ENCODE peak calls at places on chromosomes 3 and 15, in five cellular contexts. One of them, this sample, is unnamed.

GRCh38 chr3:4421121-4421520 is 45.9 kb downstream of the SUMF1 start:
- DNase-seq in GM12892: no peak
- DNase-seq in ovary: no peak
- DNase-seq in heart left ventricle: no peak
- DNase-seq in sigmoid colon: no peak
- DNase-seq in this sample: no peak

GRCh38 chr15:49458145-49458544 is 35.1 kb downstream of the FGF7 start:
- DNase-seq in GM12892: no peak
- DNase-seq in ovary: no peak
- DNase-seq in heart left ventricle: no peak
- DNase-seq in sigmoid colon: no peak
- DNase-seq in this sample: no peak

GRCh38 chr15:52348056-52348745 is 52.6 kb upstream of the MYO5C start:
- DNase-seq in GM12892: no peak
- DNase-seq in ovary: no peak
- DNase-seq in heart left ventricle: no peak
- DNase-seq in sigmoid colon: no peak
- DNase-seq in this sample: no peak

GRCh38 chr3:149575213-149575961 is 82.4 kb downstream of the WWTR1 start:
- DNase-seq in GM12892: no peak
- DNase-seq in ovary: peak; percentile 64
- DNase-seq in heart left ventricle: peak; percentile 53
- DNase-seq in sigmoid colon: peak; percentile 74
- DNase-seq in this sample: no peak

GRCh38 chr15:84981711-84982300 is at the start of gene PDE8A:
- DNase-seq in GM12892: peak; percentile 45
- DNase-seq in ovary: no peak
- DNase-seq in heart left ventricle: peak; percentile 70
- DNase-seq in sigmoid colon: peak; percentile 76
- DNase-seq in this sample: peak; percentile 50

GRCh38 chr3:129504471-129505100 is 23.9 kb upstream of the RHO start:
- DNase-seq in GM12892: no peak
- DNase-seq in ovary: no peak
- DNase-seq in heart left ventricle: no peak
- DNase-seq in sigmoid colon: no peak
- DNase-seq in this sample: no peak

GRCh38 chr3:193640165-193640706 is 47.2 kb downstream of the OPA1 start:
- DNase-seq in GM12892: no peak
- DNase-seq in ovary: no peak
- DNase-seq in heart left ventricle: no peak
- DNase-seq in sigmoid colon: no peak
- DNase-seq in this sample: no peak

GRCh38 chr15:28890711-28891495 is 5.1 kb downstream of the APBA2 start:
- DNase-seq in GM12892: no peak
- DNase-seq in ovary: no peak
- DNase-seq in heart left ventricle: no peak
- DNase-seq in sigmoid colon: no peak
- DNase-seq in this sample: no peak

GRCh38 chr3:98029083-98029482 is 6.0 kb downstream of the GABRR3 start:
- DNase-seq in GM12892: no peak
- DNase-seq in ovary: no peak
- DNase-seq in heart left ventricle: no peak
- DNase-seq in sigmoid colon: no peak
- DNase-seq in this sample: no peak

GRCh38 chr3:197540961-197541377 is 14.8 kb downstream of the BDH1 start:
- DNase-seq in GM12892: no peak
- DNase-seq in ovary: no peak
- DNase-seq in heart left ventricle: no peak
- DNase-seq in sigmoid colon: no peak
- DNase-seq in this sample: no peak

GRCh38 chr3:17518189-17519059 is 224.0 kb downstream of the TBC1D5 start:
- DNase-seq in GM12892: no peak
- DNase-seq in ovary: no peak
- DNase-seq in heart left ventricle: peak; percentile 32
- DNase-seq in sigmoid colon: no peak
- DNase-seq in this sample: no peak

GRCh38 chr3:52028572-52028971 is 27.8 kb downstream of the DUSP7 start:
- DNase-seq in GM12892: no peak
- DNase-seq in ovary: no peak
- DNase-seq in heart left ventricle: peak; percentile 93
- DNase-seq in sigmoid colon: no peak
- DNase-seq in this sample: peak; percentile 75

GRCh38 chr15:33278816-33279612 is 31.8 kb upstream of the RYR3 start:
- DNase-seq in GM12892: no peak
- DNase-seq in ovary: no peak
- DNase-seq in heart left ventricle: no peak
- DNase-seq in sigmoid colon: no peak
- DNase-seq in this sample: peak; percentile 48

GRCh38 chr3:11168881-11169805 is 14.8 kb downstream of the HRH1 start:
- DNase-seq in GM12892: no peak
- DNase-seq in ovary: no peak
- DNase-seq in heart left ventricle: no peak
- DNase-seq in sigmoid colon: peak; percentile 35
- DNase-seq in this sample: no peak

GRCh38 chr15:25052191-25052999 is 97.6 kb downstream of the SNRPN start:
- DNase-seq in GM12892: no peak
- DNase-seq in ovary: peak; percentile 20
- DNase-seq in heart left ventricle: no peak
- DNase-seq in sigmoid colon: peak; percentile 42
- DNase-seq in this sample: peak; percentile 48

GRCh38 chr15:29638781-29639180 is 183.5 kb downstream of the TJP1 start:
- DNase-seq in GM12892: no peak
- DNase-seq in ovary: no peak
- DNase-seq in heart left ventricle: no peak
- DNase-seq in sigmoid colon: no peak
- DNase-seq in this sample: no peak

GRCh38 chr3:191066669-191067068 is 132.4 kb upstream of the OSTN start:
- DNase-seq in GM12892: no peak
- DNase-seq in ovary: no peak
- DNase-seq in heart left ventricle: no peak
- DNase-seq in sigmoid colon: no peak
- DNase-seq in this sample: no peak

GRCh38 chr3:180684807-180685206 is 5.5 kb upstream of the CCDC39 start:
- DNase-seq in GM12892: no peak
- DNase-seq in ovary: no peak
- DNase-seq in heart left ventricle: no peak
- DNase-seq in sigmoid colon: no peak
- DNase-seq in this sample: no peak

GRCh38 chr15:72797338-72797689 is 13.8 kb upstream of the ADPGK start:
- DNase-seq in GM12892: no peak
- DNase-seq in ovary: no peak
- DNase-seq in heart left ventricle: no peak
- DNase-seq in sigmoid colon: no peak
- DNase-seq in this sample: no peak

GRCh38 chr15:44726568-44727461 is 9.5 kb upstream of the TRIM69 start:
- DNase-seq in GM12892: no peak
- DNase-seq in ovary: no peak
- DNase-seq in heart left ventricle: no peak
- DNase-seq in sigmoid colon: peak; percentile 73
- DNase-seq in this sample: peak; percentile 67

GRCh38 chr15:66115568-66116206 is 137.9 kb downstream of the MEGF11 start:
- DNase-seq in GM12892: no peak
- DNase-seq in ovary: no peak
- DNase-seq in heart left ventricle: no peak
- DNase-seq in sigmoid colon: no peak
- DNase-seq in this sample: no peak

GRCh38 chr3:29255854-29256696 is 24.8 kb upstream of the RBMS3 start:
- DNase-seq in GM12892: no peak
- DNase-seq in ovary: no peak
- DNase-seq in heart left ventricle: no peak
- DNase-seq in sigmoid colon: no peak
- DNase-seq in this sample: no peak

GRCh38 chr15:76184640-76185020 is 124.8 kb downstream of the TMEM266 start:
- DNase-seq in GM12892: no peak
- DNase-seq in ovary: no peak
- DNase-seq in heart left ventricle: no peak
- DNase-seq in sigmoid colon: no peak
- DNase-seq in this sample: no peak

GRCh38 chr3:31661993-31662392 is 129.3 kb downstream of the STT3B start:
- DNase-seq in GM12892: no peak
- DNase-seq in ovary: no peak
- DNase-seq in heart left ventricle: no peak
- DNase-seq in sigmoid colon: no peak
- DNase-seq in this sample: no peak

GRCh38 chr3:11001020-11001657 is 8.6 kb downstream of the SLC6A1 start:
- DNase-seq in GM12892: no peak
- DNase-seq in ovary: no peak
- DNase-seq in heart left ventricle: no peak
- DNase-seq in sigmoid colon: no peak
- DNase-seq in this sample: no peak

GRCh38 chr15:36361351-36361870 is 218.0 kb upstream of the CDIN1 start:
- DNase-seq in GM12892: no peak
- DNase-seq in ovary: no peak
- DNase-seq in heart left ventricle: no peak
- DNase-seq in sigmoid colon: no peak
- DNase-seq in this sample: no peak

GRCh38 chr3:114551770-114552526 is 258.1 kb downstream of the TIGIT start:
- DNase-seq in GM12892: no peak
- DNase-seq in ovary: no peak
- DNase-seq in heart left ventricle: no peak
- DNase-seq in sigmoid colon: no peak
- DNase-seq in this sample: peak; percentile 77

GRCh38 chr3:177421176-177421782 is 224.0 kb upstream of the TBL1XR1 start:
- DNase-seq in GM12892: no peak
- DNase-seq in ovary: no peak
- DNase-seq in heart left ventricle: no peak
- DNase-seq in sigmoid colon: no peak
- DNase-seq in this sample: no peak

GRCh38 chr3:57646723-57647122 is 46.2 kb downstream of the DENND6A start:
- DNase-seq in GM12892: no peak
- DNase-seq in ovary: no peak
- DNase-seq in heart left ventricle: peak; percentile 35
- DNase-seq in sigmoid colon: no peak
- DNase-seq in this sample: no peak

GRCh38 chr3:183313331-183313730 is 60.3 kb downstream of the B3GNT5 start:
- DNase-seq in GM12892: no peak
- DNase-seq in ovary: no peak
- DNase-seq in heart left ventricle: no peak
- DNase-seq in sigmoid colon: no peak
- DNase-seq in this sample: no peak

GRCh38 chr15:83053151-83053550 is 13.9 kb downstream of the BTBD1 start:
- DNase-seq in GM12892: no peak
- DNase-seq in ovary: no peak
- DNase-seq in heart left ventricle: no peak
- DNase-seq in sigmoid colon: no peak
- DNase-seq in this sample: no peak

GRCh38 chr3:111547645-111548044 is 5.6 kb downstream of the CD96 start:
- DNase-seq in GM12892: no peak
- DNase-seq in ovary: no peak
- DNase-seq in heart left ventricle: no peak
- DNase-seq in sigmoid colon: no peak
- DNase-seq in this sample: no peak

GRCh38 chr3:171812811-171813210 is 2.5 kb upstream of the PLD1 start:
- DNase-seq in GM12892: no peak
- DNase-seq in ovary: no peak
- DNase-seq in heart left ventricle: no peak
- DNase-seq in sigmoid colon: no peak
- DNase-seq in this sample: no peak

GRCh38 chr3:171809513-171810277 is 588 bp downstream of the PLD1 start:
- DNase-seq in GM12892: peak; percentile 47
- DNase-seq in ovary: peak; percentile 82
- DNase-seq in heart left ventricle: peak; percentile 94
- DNase-seq in sigmoid colon: peak; percentile 94
- DNase-seq in this sample: peak; percentile 88

GRCh38 chr3:171810278-171811058 is at the start of gene PLD1:
- DNase-seq in GM12892: peak; percentile 48
- DNase-seq in ovary: peak; percentile 93
- DNase-seq in heart left ventricle: peak; percentile 88
- DNase-seq in sigmoid colon: peak; percentile 91
- DNase-seq in this sample: no peak

GRCh38 chr3:171811913-171812321 is 1.6 kb upstream of the PLD1 start:
- DNase-seq in GM12892: no peak
- DNase-seq in ovary: no peak
- DNase-seq in heart left ventricle: no peak
- DNase-seq in sigmoid colon: peak; percentile 79
- DNase-seq in this sample: no peak

GRCh38 chr3:171811059-171811912 is 1.0 kb upstream of the PLD1 start:
- DNase-seq in GM12892: no peak
- DNase-seq in ovary: no peak
- DNase-seq in heart left ventricle: peak; percentile 48
- DNase-seq in sigmoid colon: peak; percentile 78
- DNase-seq in this sample: peak; percentile 19
- TF ChIP-seq POLR2A in GM12892: no peak
- TF ChIP-seq POLR2A in ovary: no peak
- TF ChIP-seq POLR2A in heart left ventricle: no peak
- TF ChIP-seq POLR2A in sigmoid colon: no peak
- TF ChIP-seq POLR2A in this sample: no peak

GRCh38 chr3:14403636-14404395 is 1.4 kb downstream of the SLC6A6 start:
- DNase-seq in GM12892: no peak
- DNase-seq in ovary: peak; percentile 78
- DNase-seq in heart left ventricle: peak; percentile 80
- DNase-seq in sigmoid colon: no peak
- DNase-seq in this sample: peak; percentile 78
- TF ChIP-seq POLR2A in GM12892: no peak
- TF ChIP-seq POLR2A in ovary: peak; percentile 25
- TF ChIP-seq POLR2A in heart left ventricle: no peak
- TF ChIP-seq POLR2A in sigmoid colon: no peak
- TF ChIP-seq POLR2A in this sample: peak; percentile 17

GRCh38 chr15:90902996-90903732 is at the start of gene MAN2A2:
- DNase-seq in GM12892: peak; percentile 91
- DNase-seq in ovary: peak; percentile 70
- DNase-seq in heart left ventricle: peak; percentile 76
- DNase-seq in sigmoid colon: no peak
- DNase-seq in this sample: peak; percentile 76
- TF ChIP-seq POLR2A in GM12892: peak; percentile 82
- TF ChIP-seq POLR2A in ovary: no peak
- TF ChIP-seq POLR2A in heart left ventricle: no peak
- TF ChIP-seq POLR2A in sigmoid colon: peak; percentile 42
- TF ChIP-seq POLR2A in this sample: peak; percentile 65

GRCh38 chr3:107241217-107241616 is 136.0 kb upstream of the CCDC54 start:
- DNase-seq in GM12892: no peak
- DNase-seq in ovary: peak; percentile 54
- DNase-seq in heart left ventricle: peak; percentile 52
- DNase-seq in sigmoid colon: no peak
- DNase-seq in this sample: peak; percentile 60

GRCh38 chr3:107238787-107239186 is 138.5 kb upstream of the CCDC54 start:
- DNase-seq in GM12892: no peak
- DNase-seq in ovary: no peak
- DNase-seq in heart left ventricle: no peak
- DNase-seq in sigmoid colon: no peak
- DNase-seq in this sample: no peak

GRCh38 chr3:107239703-107240102 is 137.5 kb upstream of the CCDC54 start:
- DNase-seq in GM12892: no peak
- DNase-seq in ovary: no peak
- DNase-seq in heart left ventricle: no peak
- DNase-seq in sigmoid colon: no peak
- DNase-seq in this sample: no peak

GRCh38 chr3:107240183-107241091 is 136.8 kb upstream of the CCDC54 start:
- DNase-seq in GM12892: peak; percentile 62
- DNase-seq in ovary: peak; percentile 90
- DNase-seq in heart left ventricle: peak; percentile 86
- DNase-seq in sigmoid colon: peak; percentile 87
- DNase-seq in this sample: peak; percentile 80

GRCh38 chr3:107242579-107242978 is 134.7 kb upstream of the CCDC54 start:
- DNase-seq in GM12892: no peak
- DNase-seq in ovary: no peak
- DNase-seq in heart left ventricle: no peak
- DNase-seq in sigmoid colon: no peak
- DNase-seq in this sample: no peak
- TF ChIP-seq POLR2A in GM12892: no peak
- TF ChIP-seq POLR2A in ovary: no peak
- TF ChIP-seq POLR2A in heart left ventricle: no peak
- TF ChIP-seq POLR2A in sigmoid colon: no peak
- TF ChIP-seq POLR2A in this sample: no peak

This sample was measured in adrenal gland.